ENCODE peak calls at places on chromosomes 3 and 15, in seven cellular contexts. K is A549, M is tibial nerve, U is body of pancreas, Y is Peyer's patch, G is breast epithelium, R is transverse colon. D is an unnamed sample.

GRCh38 chr15:36940636-36941285 is 159.6 kb downstream of the MEIS2 start:
- DNase-seq in K (no peak), M (no peak), U (no peak), Y (no peak), G (no peak), R (no peak), D (no peak)

GRCh38 chr15:98518823-98519561 is 129.3 kb upstream of the IGF1R start:
- DNase-seq in K (peak), M (no peak), U (peak), Y (peak), G (no peak), R (peak), D (peak)

GRCh38 chr3:10286596-10287295 is 6.0 kb downstream of the GHRL start:
- DNase-seq in K (peak), M (no peak), U (peak), Y (no peak), G (no peak), R (no peak), D (peak)

GRCh38 chr3:50474717-50475116 is 28.7 kb downstream of the CACNA2D2 start:
- DNase-seq in K (no peak), M (no peak), U (no peak), Y (no peak), G (no peak), R (no peak), D (no peak)

GRCh38 chr3:42369304-42369703 is 41.1 kb downstream of the LYZL4 start:
- DNase-seq in K (no peak), M (no peak), U (peak), Y (peak), G (no peak), R (peak), D (no peak)

GRCh38 chr15:101526021-101526420 is 36.5 kb upstream of the PCSK6 start:
- DNase-seq in K (no peak), M (no peak), U (no peak), Y (no peak), G (no peak), R (no peak), D (no peak)

GRCh38 chr3:128447561-128448013 is 19.1 kb downstream of the DNAJB8 start:
- DNase-seq in K (no peak), M (no peak), U (no peak), Y (no peak), G (no peak), R (no peak), D (no peak)

GRCh38 chr3:194715022-194715800 is 29.5 kb downstream of the FAM43A start:
- DNase-seq in K (no peak), M (no peak), U (no peak), Y (no peak), G (no peak), R (no peak), D (no peak)

GRCh38 chr3:152511904-152512303 is 243.2 kb downstream of the MBNL1 start:
- DNase-seq in K (no peak), M (no peak), U (no peak), Y (no peak), G (no peak), R (no peak), D (no peak)

GRCh38 chr15:74167891-74168331 is 5.6 kb upstream of the ISLR start:
- DNase-seq in K (no peak), M (no peak), U (no peak), Y (peak), G (no peak), R (no peak), D (no peak)

GRCh38 chr15:29821416-29822099 is 710 bp downstream of the TJP1 start:
- DNase-seq in K (peak), M (peak), U (peak), Y (peak), G (peak), R (peak), D (peak)

GRCh38 chr3:66023728-66024390 is 14.9 kb downstream of the MAGI1 start:
- DNase-seq in K (no peak), M (no peak), U (no peak), Y (no peak), G (no peak), R (no peak), D (no peak)

GRCh38 chr15:71634820-71635219 is 175.5 kb upstream of the NR2E3 start:
- DNase-seq in K (no peak), M (no peak), U (no peak), Y (no peak), G (no peak), R (no peak), D (no peak)

GRCh38 chr15:98075441-98075840 is 114.9 kb downstream of the ARRDC4 start:
- DNase-seq in K (no peak), M (no peak), U (no peak), Y (no peak), G (no peak), R (no peak), D (no peak)

GRCh38 chr15:93166675-93167074 is 77.7 kb upstream of the RGMA start:
- DNase-seq in K (no peak), M (no peak), U (no peak), Y (no peak), G (no peak), R (no peak), D (no peak)

GRCh38 chr3:183149915-183150825 is 12.4 kb downstream of the LAMP3 start:
- DNase-seq in K (no peak), M (no peak), U (no peak), Y (no peak), G (no peak), R (no peak), D (no peak)

GRCh38 chr15:94057305-94057704 is 174.1 kb upstream of the MCTP2 start:
- DNase-seq in K (no peak), M (no peak), U (no peak), Y (no peak), G (no peak), R (no peak), D (no peak)

GRCh38 chr15:25776071-25776740 is 86.9 kb downstream of the ATP10A start:
- DNase-seq in K (no peak), M (no peak), U (no peak), Y (no peak), G (no peak), R (no peak), D (no peak)

GRCh38 chr15:101614761-101615160 is 37.4 kb downstream of the TM2D3 start:
- DNase-seq in K (no peak), M (no peak), U (no peak), Y (no peak), G (no peak), R (no peak), D (no peak)

GRCh38 chr15:47293763-47294162 is 423.5 kb upstream of the SEMA6D start:
- DNase-seq in K (no peak), M (peak), U (peak), Y (peak), G (no peak), R (peak), D (no peak)

GRCh38 chr15:100007609-100008008 is 274.4 kb upstream of the LYSMD4 start:
- DNase-seq in K (no peak), M (no peak), U (no peak), Y (no peak), G (no peak), R (no peak), D (no peak)

GRCh38 chr3:187040637-187041361 is 98.5 kb downstream of the RPL39L start:
- DNase-seq in K (no peak), M (no peak), U (no peak), Y (no peak), G (no peak), R (no peak), D (no peak)

GRCh38 chr3:155815030-155815429 is 9.0 kb upstream of the C3orf33 start:
- DNase-seq in K (no peak), M (no peak), U (no peak), Y (no peak), G (no peak), R (no peak), D (no peak)

GRCh38 chr3:39855517-39855916 is 46.1 kb downstream of the MYRIP start:
- DNase-seq in K (no peak), M (no peak), U (no peak), Y (no peak), G (no peak), R (no peak), D (no peak)

GRCh38 chr15:95442107-95442719 is 888.3 kb upstream of the NR2F2 start:
- DNase-seq in K (no peak), M (no peak), U (no peak), Y (no peak), G (no peak), R (no peak), D (no peak)

GRCh38 chr3:16130066-16130465 is 44.4 kb upstream of the GALNT15 start:
- DNase-seq in K (no peak), M (no peak), U (no peak), Y (no peak), G (no peak), R (no peak), D (no peak)

GRCh38 chr15:63870403-63871209 is 36.9 kb upstream of the HERC1 start:
- DNase-seq in K (peak), M (no peak), U (no peak), Y (no peak), G (no peak), R (no peak), D (peak)

GRCh38 chr3:103966749-103967148 is 1400.0 kb upstream of the ALCAM start:
- DNase-seq in K (no peak), M (no peak), U (no peak), Y (no peak), G (no peak), R (no peak), D (no peak)

GRCh38 chr3:139537325-139537724 is 2.2 kb downstream of the RBP1 start:
- DNase-seq in K (no peak), M (no peak), U (no peak), Y (no peak), G (no peak), R (no peak), D (no peak)

GRCh38 chr3:105844713-105845112 is 24.1 kb downstream of the CBLB start:
- DNase-seq in K (no peak), M (no peak), U (no peak), Y (no peak), G (no peak), R (no peak), D (no peak)

DNA sequence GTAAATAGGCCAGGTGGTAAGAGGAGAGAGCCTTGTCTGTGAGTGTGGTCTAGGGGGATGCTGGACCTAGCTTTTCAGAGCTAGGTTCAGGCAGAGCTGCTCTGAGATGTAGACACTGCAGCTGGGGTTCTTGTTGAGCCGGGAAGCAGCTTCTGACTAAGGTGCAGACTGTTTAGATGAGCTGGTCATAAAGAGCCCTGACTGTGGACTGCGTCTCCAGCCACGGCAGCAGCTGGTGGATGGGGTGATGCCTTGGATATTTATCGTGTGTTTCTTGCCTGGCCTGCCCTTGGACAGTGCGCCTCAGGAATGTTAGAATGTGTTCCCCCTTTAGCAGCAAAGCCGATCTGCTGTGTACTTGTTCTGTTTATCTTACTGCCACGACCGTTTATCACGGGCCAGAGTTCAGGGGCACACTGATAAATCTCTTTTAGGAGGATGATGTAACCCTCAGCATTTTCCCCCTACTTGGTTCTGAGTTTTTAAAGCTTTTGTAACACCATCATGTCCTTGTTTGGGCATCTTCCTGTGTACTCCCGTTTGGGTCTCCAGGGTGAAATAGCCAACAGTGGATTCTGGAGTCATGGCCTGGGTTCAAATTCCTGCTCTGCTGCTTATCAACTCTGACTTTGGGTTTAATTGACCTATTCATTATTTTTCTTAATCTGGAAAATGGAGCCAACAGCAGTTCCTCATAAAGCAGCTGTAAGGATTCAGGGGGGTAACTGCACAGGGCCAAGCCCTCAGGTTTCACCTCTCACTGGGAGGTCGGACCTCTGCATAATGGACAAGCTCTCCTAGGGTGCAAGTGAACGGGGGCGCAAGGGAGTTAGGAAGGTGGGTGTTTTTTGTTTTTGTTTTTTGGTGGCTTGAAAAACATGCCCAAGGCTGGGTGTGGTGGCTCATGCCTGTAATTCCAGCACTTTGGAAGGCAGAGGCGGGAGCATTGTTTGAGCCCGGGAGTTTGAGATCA is 51.4 kb downstream of the FLNB start:
- DNase-seq in K (no peak), M (no peak), U (peak), Y (peak), G (no peak), R (peak), D (peak)
- TF ChIP-seq POLR2A in K (no peak), M (no peak), U (no peak), Y (no peak), G (no peak), R (peak), D (peak)

GRCh38 chr3:74584782-74585181 is 29.7 kb downstream of the CNTN3 start:
- DNase-seq in K (no peak), M (no peak), U (no peak), Y (no peak), G (no peak), R (no peak), D (no peak)
- TF ChIP-seq POLR2A in K (no peak), M (no peak), U (no peak), Y (no peak), G (no peak), R (no peak), D (no peak)

GRCh38 chr15:81298606-81299005 is 25.3 kb downstream of the STARD5 start:
- DNase-seq in K (no peak), M (no peak), U (no peak), Y (peak), G (no peak), R (no peak), D (no peak)
- TF ChIP-seq POLR2A in K (no peak), M (no peak), U (no peak), Y (no peak), G (no peak), R (no peak), D (no peak)

GRCh38 chr3:31288224-31288623 is 244.5 kb upstream of the STT3B start:
- DNase-seq in K (no peak), M (no peak), U (no peak), Y (no peak), G (no peak), R (no peak), D (no peak)

GRCh38 chr3:31290046-31290445 is 242.7 kb upstream of the STT3B start:
- DNase-seq in K (no peak), M (no peak), U (no peak), Y (no peak), G (no peak), R (no peak), D (no peak)

GRCh38 chr3:31289592-31289991 is 243.1 kb upstream of the STT3B start:
- DNase-seq in K (no peak), M (no peak), U (no peak), Y (no peak), G (no peak), R (no peak), D (no peak)

GRCh38 chr3:31288641-31289100 is 244.1 kb upstream of the STT3B start:
- DNase-seq in K (peak), M (peak), U (no peak), Y (peak), G (no peak), R (peak), D (no peak)

DNA sequence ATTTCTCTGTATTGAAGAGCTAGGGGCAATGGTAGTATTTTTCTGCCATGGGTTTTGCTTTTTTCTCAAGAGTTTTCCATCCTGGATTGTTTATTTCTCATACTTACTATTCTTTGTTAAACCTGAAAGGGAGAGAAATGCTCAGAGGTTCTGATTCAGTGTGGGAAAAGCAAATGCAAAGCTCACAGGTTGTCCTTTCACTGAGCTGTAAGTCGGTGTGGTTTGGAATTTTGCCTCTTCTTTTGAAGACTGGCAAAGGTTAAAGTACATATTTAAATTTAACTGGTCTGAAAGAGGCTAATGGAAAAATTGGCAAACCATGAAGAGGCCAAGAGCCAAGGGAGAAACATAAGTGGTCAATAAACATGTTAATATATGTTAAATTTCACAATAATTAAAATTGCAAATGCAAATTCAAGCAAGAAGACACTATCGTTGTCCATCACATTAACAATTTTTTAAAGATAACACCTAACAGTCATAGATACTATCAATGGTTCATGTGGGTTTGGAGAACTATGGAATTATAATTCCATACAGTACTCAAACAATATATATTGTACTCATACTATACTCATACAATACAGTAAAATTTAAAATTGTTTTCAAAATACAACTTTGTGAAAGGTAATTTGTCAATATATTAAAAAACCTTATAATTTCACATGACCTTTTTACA is 246.8 kb upstream of the STT3B start:
- DNase-seq in K (no peak), M (no peak), U (no peak), Y (no peak), G (no peak), R (no peak), D (no peak)
- TF ChIP-seq POLR2A in K (no peak), M (no peak), U (no peak), Y (no peak), G (no peak), R (no peak), D (no peak)

DNA sequence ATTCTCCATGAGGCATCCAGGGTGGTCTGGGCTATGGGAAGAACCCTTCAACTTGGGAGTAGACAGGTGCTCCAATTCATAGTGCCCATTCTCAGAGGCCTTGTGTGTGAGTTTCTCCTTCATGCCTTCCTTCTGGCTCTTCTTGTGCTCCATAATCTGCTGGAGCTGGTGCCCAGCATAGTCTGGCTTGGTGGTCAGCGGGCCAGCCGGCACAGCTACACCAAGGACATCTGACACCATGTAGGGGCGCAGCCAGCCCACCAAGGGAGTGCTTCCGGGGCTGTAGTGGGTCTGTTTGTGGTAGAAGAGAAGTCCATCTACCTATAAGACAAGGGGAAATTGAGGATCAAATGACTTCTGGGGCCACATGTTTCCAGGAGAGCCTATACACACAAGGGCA is 19.2 kb upstream of the PTPN9 start:
- DNase-seq in K (no peak), M (no peak), U (no peak), Y (no peak), G (no peak), R (no peak), D (no peak)
- TF ChIP-seq POLR2A in K (no peak), M (no peak), U (no peak), Y (no peak), G (no peak), R (no peak), D (no peak)

GRCh38 chr3:59451041-59451763 is 401.4 kb upstream of the CFAP20DC start:
- DNase-seq in K (no peak), M (no peak), U (no peak), Y (peak), G (no peak), R (peak), D (no peak)
- TF ChIP-seq POLR2A in K (no peak), M (no peak), U (no peak), Y (no peak), G (no peak), R (no peak), D (no peak)

DNA sequence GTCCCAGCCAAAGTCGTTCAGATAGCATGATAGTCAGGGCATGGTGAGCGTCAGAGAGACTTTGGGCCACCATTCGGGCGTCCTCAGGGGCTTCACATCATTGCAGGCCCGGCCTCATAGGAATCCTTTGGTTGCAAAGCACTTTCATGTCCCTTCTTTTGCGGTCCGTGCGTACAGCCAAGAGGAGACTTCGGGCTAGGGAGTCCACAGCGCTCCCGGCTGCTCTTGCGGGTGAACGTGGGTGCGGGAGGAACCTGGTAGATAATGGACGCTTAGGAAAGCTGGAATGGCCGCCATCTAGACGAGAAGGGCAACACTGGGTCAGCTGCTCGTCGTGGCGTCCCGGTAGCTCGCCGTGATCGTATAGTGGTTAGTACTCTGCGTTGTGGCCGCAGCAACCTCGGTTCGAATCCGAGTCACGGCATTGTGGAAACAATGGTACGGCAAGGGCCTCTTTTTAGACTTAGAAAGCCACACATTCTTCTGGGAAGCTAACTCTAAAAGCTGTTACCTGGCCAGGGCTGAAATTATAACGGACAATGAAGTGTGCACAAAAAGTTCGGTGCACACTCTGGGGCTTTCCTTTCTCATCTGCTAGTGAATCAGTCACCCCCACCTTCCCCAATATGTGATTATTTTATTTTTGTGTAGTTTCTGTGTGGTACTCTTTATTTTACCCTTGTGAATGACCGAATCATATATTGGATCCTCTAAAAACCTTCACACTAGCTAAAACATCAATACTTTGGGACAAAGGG is 13.2 kb upstream of the SHF start:
- DNase-seq in K (peak), M (peak), U (peak), Y (peak), G (peak), R (peak), D (peak)
- TF ChIP-seq POLR2A in K (no peak), M (peak), U (no peak), Y (no peak), G (no peak), R (no peak), D (no peak)

DNA sequence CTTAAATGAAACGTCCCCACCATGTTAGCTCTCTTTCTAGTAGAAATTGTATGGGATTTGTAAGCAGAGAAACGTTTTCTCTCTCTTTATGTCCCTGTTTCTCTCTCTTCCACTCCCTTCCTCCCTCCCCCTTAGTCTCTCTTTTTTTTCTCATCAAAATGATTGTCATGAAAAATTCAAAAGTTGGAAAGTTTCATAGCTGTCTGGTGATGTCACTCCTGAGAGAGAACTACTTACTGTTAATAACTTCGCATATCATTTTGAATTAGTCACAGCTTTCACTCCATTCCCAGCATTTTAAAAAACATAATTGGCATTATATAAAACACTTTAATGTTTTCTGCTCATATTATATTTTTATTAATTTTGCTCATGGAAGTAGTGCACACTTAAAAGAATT is 331.1 kb downstream of the C3orf38 start:
- DNase-seq in K (no peak), M (no peak), U (no peak), Y (no peak), G (no peak), R (no peak), D (no peak)
- TF ChIP-seq POLR2A in K (no peak), M (no peak), U (no peak), Y (no peak), G (no peak), R (no peak), D (no peak)

D was measured in erythroblast.